ENCODE peak calls at places on chromosomes 1 and 21, in eight cellular contexts. L is Karpas-422; U is AG10803; A is kidney glomerular epithelial cell; Y is MV-4-11; V is stimulated activated CD8-positive, alpha-beta memory T cell treated with anti-CD3 and anti-CD28 coated beads, Interleukin-2, amount 100 ng/mL, for 48 hours; G is HEK293T; Z is AG20443. T is an unnamed sample.

GRCh38 chr1:109158433-109158832 is 44.5 kb downstream of the ELAPOR1 start:
- DNase-seq in Z (no peak), Y (no peak), U (no peak), V (no peak), A (no peak), G (no peak), L (no peak), T (no peak)

GRCh38 chr1:62436039-62436465 is 797 bp upstream of the USP1 start:
- DNase-seq in Y (peak; percentile 89), A (peak; percentile 100), V (peak; percentile 90), L (no peak), U (no peak), Z (peak; percentile 95), G (no peak), T (no peak)

GRCh38 chr1:77534456-77534855 is 148.0 kb downstream of the ZZZ3 start:
- DNase-seq in G (no peak), Z (no peak), Y (peak; percentile 93), U (peak; percentile 65), V (no peak), L (no peak), A (no peak), T (no peak)

GRCh38 chr1:89802036-89802435 is 18.8 kb upstream of the LRRC8D start:
- DNase-seq in L (no peak), G (no peak), A (no peak), Z (no peak), V (no peak), Y (no peak), U (no peak), T (no peak)

GRCh38 chr21:17786219-17787181 is 32.7 kb downstream of the C21orf91 start:
- DNase-seq in U (no peak), L (no peak), G (no peak), A (no peak), Y (peak; percentile 78), V (no peak), Z (no peak), T (no peak)

GRCh38 chr1:61851849-61852692 is 109.8 kb downstream of the PATJ start:
- DNase-seq in Z (peak; percentile 45), A (peak; percentile 43), V (no peak), L (peak; percentile 78), Y (peak; percentile 35), G (peak; percentile 64), U (peak; percentile 77), T (peak; percentile 56)

GRCh38 chr1:206469933-206470691 is at the start of gene IKBKE:
- DNase-seq in L (peak; percentile 92), G (peak; percentile 57), U (peak; percentile 62), Z (peak; percentile 85), Y (peak; percentile 97), A (peak; percentile 94), V (no peak), T (peak; percentile 85)

GRCh38 chr1:3472088-3472850 is 17.8 kb downstream of the ARHGEF16 start:
- DNase-seq in U (no peak), L (no peak), Y (no peak), Z (no peak), V (no peak), A (no peak), G (no peak), T (no peak)

GRCh38 chr1:160740133-160740688 is 1.2 kb downstream of the SLAMF7 start:
- DNase-seq in L (no peak), Y (no peak), G (no peak), U (no peak), A (no peak), Z (no peak), V (no peak), T (no peak)

GRCh38 chr1:42922687-42923366 is 35.8 kb downstream of the SLC2A1 start:
- DNase-seq in L (peak; percentile 90), U (peak; percentile 69), Y (peak; percentile 68), G (peak; percentile 75), V (no peak), Z (peak; percentile 77), A (peak; percentile 76), T (peak; percentile 79)

GRCh38 chr1:76141898-76142297 is 67.4 kb downstream of the ST6GALNAC3 start:
- DNase-seq in A (no peak), Z (no peak), G (no peak), U (no peak), Y (no peak), V (no peak), L (no peak), T (no peak)

GRCh38 chr1:221230605-221231004 is 351.4 kb downstream of the HLX start:
- DNase-seq in V (no peak), G (no peak), A (peak; percentile 33), Z (no peak), Y (no peak), L (no peak), U (peak; percentile 65), T (no peak)

GRCh38 chr1:96598416-96599168 is 123.0 kb upstream of the PTBP2 start:
- DNase-seq in Y (no peak), L (no peak), V (no peak), G (no peak), A (peak; percentile 51), U (peak; percentile 15), Z (no peak), T (no peak)

GRCh38 chr1:88979054-88979748 is 13.2 kb downstream of the KYAT3 start:
- DNase-seq in U (peak; percentile 18), Y (no peak), V (no peak), Z (no peak), A (peak; percentile 18), L (no peak), G (no peak), T (no peak)

GRCh38 chr1:17588048-17588781 is 48.7 kb downstream of the ARHGEF10L start:
- DNase-seq in Y (peak; percentile 86), L (no peak), Z (peak; percentile 81), V (no peak), U (peak; percentile 88), G (no peak), A (no peak), T (no peak)

GRCh38 chr1:245765241-245766000 is 610.6 kb downstream of the KIF26B start:
- DNase-seq in Y (no peak), Z (peak; percentile 51), A (peak; percentile 94), L (no peak), U (peak; percentile 36), G (no peak), V (no peak), T (no peak)

GRCh38 chr1:208268541-208269337 is 24.6 kb upstream of the PLXNA2 start:
- DNase-seq in A (no peak), L (no peak), Z (no peak), U (no peak), G (no peak), Y (no peak), V (no peak), T (no peak)

GRCh38 chr21:18970941-18971340 is 567.4 kb upstream of the TMPRSS15 start:
- DNase-seq in V (no peak), L (no peak), A (no peak), Y (no peak), U (no peak), Z (no peak), G (no peak), T (no peak)

GRCh38 chr1:58571616-58572015 is 5.4 kb downstream of the TACSTD2 start:
- DNase-seq in Y (no peak), V (no peak), A (no peak), G (no peak), L (no peak), U (no peak), Z (no peak), T (no peak)

GRCh38 chr1:41853907-41854306 is 64.8 kb downstream of the HIVEP3 start:
- DNase-seq in V (no peak), Z (no peak), L (no peak), G (no peak), U (no peak), A (no peak), Y (no peak), T (no peak)

GRCh38 chr1:66434096-66434495 is 99.9 kb upstream of the SGIP1 start:
- DNase-seq in G (no peak), U (peak; percentile 88), Y (peak; percentile 53), A (no peak), V (no peak), L (no peak), Z (peak; percentile 43), T (no peak)

GRCh38 chr21:42298237-42298636 is 17.0 kb downstream of the TFF3 start:
- DNase-seq in U (no peak), G (no peak), V (no peak), L (no peak), Y (no peak), Z (no peak), A (no peak), T (no peak)

GRCh38 chr1:206479164-206480125 is 9.2 kb downstream of the IKBKE start:
- DNase-seq in Y (peak; percentile 42), U (peak; percentile 74), V (peak; percentile 60), A (peak; percentile 35), Z (peak; percentile 86), L (peak; percentile 90), G (peak; percentile 89), T (peak; percentile 79)

GRCh38 chr21:36499578-36500471 is 19.9 kb upstream of the CLDN14 start:
- DNase-seq in G (no peak), U (peak; percentile 93), Y (no peak), A (no peak), L (no peak), V (no peak), Z (peak; percentile 61), T (no peak)

GRCh38 chr1:14937288-14937949 is 216.1 kb upstream of the TMEM51 start:
- DNase-seq in L (no peak), Y (no peak), A (no peak), Z (no peak), G (no peak), V (no peak), U (no peak), T (no peak)

GRCh38 chr1:242524571-242525359 is at the start of gene PLD5:
- DNase-seq in U (no peak), G (peak; percentile 61), Y (no peak), A (no peak), Z (peak; percentile 34), V (no peak), L (no peak), T (peak; percentile 9)

GRCh38 chr1:162926906-162927305 is 65.9 kb upstream of the CCDC190 start:
- DNase-seq in U (no peak), V (no peak), Z (no peak), A (no peak), Y (no peak), L (no peak), G (no peak), T (no peak)

GRCh38 chr1:47431534-47431933 is 6.3 kb upstream of the FOXD2 start:
- DNase-seq in A (peak; percentile 12), V (no peak), G (no peak), U (peak; percentile 78), L (no peak), Y (peak; percentile 3), Z (peak; percentile 74), T (no peak)

GRCh38 chr1:89942825-89943658 is 51.9 kb upstream of the ZNF326 start:
- DNase-seq in V (no peak), Z (peak; percentile 24), U (peak; percentile 61), A (no peak), L (no peak), Y (peak; percentile 72), G (no peak), T (no peak)

GRCh38 chr1:197774691-197775281 is 494 bp downstream of the DENND1B start:
- DNase-seq in G (peak; percentile 46), L (peak; percentile 73), U (peak; percentile 46), Y (no peak), Z (peak; percentile 79), V (peak; percentile 50), A (peak; percentile 21), T (peak; percentile 67)

GRCh38 chr1:114286960-114287359 is 133.3 kb upstream of the SYT6 start:
- DNase-seq in A (no peak), V (no peak), L (no peak), U (no peak), G (no peak), Z (no peak), Y (no peak), T (no peak)

GRCh38 chr1:99969729-99970591 is at the start of gene SLC35A3:
- DNase-seq in G (peak; percentile 90), Z (peak; percentile 94), L (peak; percentile 94), V (peak; percentile 75), Y (peak; percentile 52), U (peak; percentile 62), A (peak; percentile 63), T (peak; percentile 69)